ENCODE peak calls at places on chromosomes 11 and 22, in four cellular contexts. One of them, this sample, is unnamed.

GRCh38 chr22:49717322-49717919 is 110.3 kb downstream of the BRD1 start:
- DNase-seq in A549: no peak
- DNase-seq in ovary: no peak
- DNase-seq in omental fat pad: no peak
- DNase-seq in this sample: no peak

GRCh38 chr11:124746621-124747243 is 5.3 kb downstream of the VSIG2 start:
- DNase-seq in ovary: no peak
- DNase-seq in omental fat pad: peak
- DNase-seq in A549: peak
- DNase-seq in this sample: peak

GRCh38 chr22:33883961-33884808 is 36.1 kb downstream of the LARGE1 start:
- DNase-seq in A549: no peak
- DNase-seq in omental fat pad: no peak
- DNase-seq in ovary: no peak
- DNase-seq in this sample: no peak

GRCh38 chr22:34798605-34799004 is 267.4 kb upstream of the ISX start:
- DNase-seq in omental fat pad: no peak
- DNase-seq in A549: no peak
- DNase-seq in ovary: no peak
- DNase-seq in this sample: no peak

GRCh38 chr11:124673333-124674167 is at the start of the genes SIAE and SPA17:
- DNase-seq in A549: peak
- DNase-seq in omental fat pad: peak
- DNase-seq in ovary: peak
- DNase-seq in this sample: peak

GRCh38 chr11:34637303-34637702 is 16.4 kb downstream of the EHF start:
- DNase-seq in A549: no peak
- DNase-seq in ovary: no peak
- DNase-seq in omental fat pad: no peak
- DNase-seq in this sample: no peak

GRCh38 chr11:74676596-74676995 is 54.6 kb downstream of the CHRDL2 start:
- DNase-seq in A549: no peak
- DNase-seq in omental fat pad: no peak
- DNase-seq in ovary: no peak
- DNase-seq in this sample: no peak

GRCh38 chr11:35009191-35009940 is 92.9 kb downstream of the PDHX start:
- DNase-seq in A549: peak
- DNase-seq in omental fat pad: no peak
- DNase-seq in ovary: no peak
- DNase-seq in this sample: no peak